ENCODE peak calls at places on chromosome 20, in four cellular contexts. P is GM20000, U is AG09309, Y is adrenal gland. V is an unnamed sample.

GRCh38 chr20:956330-956951 is 40.3 kb upstream of the ANGPT4 start:
- DNase-seq in P (peak), U (no peak), Y (peak), V (peak)

GRCh38 chr20:41655966-41656685 is 37.9 kb upstream of the CHD6 start:
- DNase-seq in P (no peak), U (no peak), Y (no peak), V (no peak)

GRCh38 chr20:48205786-48206185 is 420.5 kb upstream of the SULF2 start:
- DNase-seq in P (no peak), U (no peak), Y (no peak), V (no peak)

GRCh38 chr20:19047040-19047950 is 165.1 kb upstream of the SLC24A3 start:
- DNase-seq in P (no peak), U (no peak), Y (no peak), V (no peak)

GRCh38 chr20:8218861-8219260 is 86.8 kb downstream of the PLCB1 start:
- DNase-seq in P (no peak), U (no peak), Y (no peak), V (no peak)

GRCh38 chr20:1333462-1334369 is 4.8 kb upstream of the SDCBP2 start:
- DNase-seq in P (no peak), U (no peak), Y (no peak), V (no peak)

GRCh38 chr20:48584391-48585249 is 243.2 kb downstream of the PREX1 start:
- DNase-seq in P (no peak), U (no peak), Y (no peak), V (no peak)

GRCh38 chr20:41169791-41170351 is 32.5 kb downstream of the PLCG1 start:
- DNase-seq in P (no peak), U (peak), Y (no peak), V (no peak)

GRCh38 chr20:34637245-34638185 is 39.4 kb downstream of the PIGU start:
- DNase-seq in P (no peak), U (peak), Y (peak), V (no peak)

GRCh38 chr20:59483481-59483880 is 120.9 kb upstream of the PHACTR3 start:
- DNase-seq in P (no peak), U (no peak), Y (no peak), V (no peak)

GRCh38 chr20:5061209-5061608 is 58.5 kb downstream of the PCNA start:
- DNase-seq in P (no peak), U (no peak), Y (no peak), V (no peak)

GRCh38 chr20:5058873-5059272 is 57.6 kb upstream of the SLC23A2 start:
- DNase-seq in P (no peak), U (no peak), Y (no peak), V (no peak)

GRCh38 chr20:5056801-5057599 is 55.7 kb upstream of the SLC23A2 start:
- DNase-seq in P (peak), U (no peak), Y (peak), V (peak)
- TF ChIP-seq CTCF in P (peak), U (peak), Y (peak), V (peak)

GRCh38 chr20:3123542-3123941 is 36.1 kb downstream of the FASTKD5 start:
- DNase-seq in P (no peak), U (no peak), Y (no peak), V (no peak)

GRCh38 chr20:3119044-3119443 is 34.5 kb upstream of the AVP start:
- DNase-seq in P (no peak), U (no peak), Y (peak), V (no peak)

GRCh38 chr20:3116341-3116740 is 31.8 kb upstream of the AVP start:
- DNase-seq in P (no peak), U (no peak), Y (peak), V (no peak)

GRCh38 chr20:3121955-3122610 is 37.6 kb upstream of the AVP start:
- DNase-seq in P (no peak), U (no peak), Y (no peak), V (no peak)

DNA sequence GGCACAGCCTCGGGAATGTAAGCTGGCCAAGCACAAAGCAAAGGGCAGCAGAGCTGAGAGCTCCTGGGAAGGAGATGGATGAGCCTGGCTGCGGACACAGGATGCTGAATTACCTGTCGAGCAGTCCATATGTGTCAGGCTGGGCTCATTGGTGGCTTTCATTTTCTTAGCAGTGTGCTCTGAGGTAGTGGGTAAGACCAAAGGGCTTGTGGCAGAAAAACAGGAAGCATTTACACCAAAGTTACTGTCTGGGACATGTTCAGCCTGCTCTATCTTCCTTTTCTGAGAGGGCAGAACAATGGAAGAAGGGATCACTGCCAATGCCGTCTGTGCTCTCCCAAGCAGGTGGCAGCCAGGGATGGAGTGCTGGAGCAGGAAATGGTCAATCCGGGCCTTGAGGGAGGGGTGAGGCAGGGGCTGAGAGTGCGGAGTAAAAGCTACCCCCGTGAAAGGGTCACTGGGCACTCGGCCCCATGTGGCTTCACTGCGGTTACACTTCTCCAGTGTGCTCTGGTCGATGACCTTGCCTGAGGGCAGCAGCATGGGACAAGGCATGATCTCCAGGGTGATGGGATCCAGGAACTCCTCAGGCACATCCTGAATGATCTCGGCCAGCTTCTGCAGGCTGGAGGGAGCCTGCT is 36.9 kb upstream of the AVP start:
- DNase-seq in P (no peak), U (no peak), Y (no peak), V (no peak)
- TF ChIP-seq CTCF in P (no peak), U (no peak), Y (no peak), V (no peak)

GRCh38 chr20:11965602-11966001 is 47.9 kb downstream of the BTBD3 start:
- DNase-seq in P (no peak), U (no peak), Y (no peak), V (no peak)
- TF ChIP-seq CTCF in P (no peak), U (peak), Y (no peak), V (no peak)

GRCh38 chr20:63858393-63859165 is 2.7 kb upstream of the ABHD16B start:
- DNase-seq in P (no peak), U (no peak), Y (peak), V (peak)
- TF ChIP-seq CTCF in P (no peak), U (peak), Y (no peak), V (no peak)

GRCh38 chr20:38291582-38291918 is 12.4 kb upstream of the BPI start:
- DNase-seq in P (no peak), U (no peak), Y (no peak), V (no peak)
- TF ChIP-seq CTCF in P (no peak), U (no peak), Y (no peak), V (no peak)

GRCh38 chr20:4227085-4227821 is 211.9 kb upstream of the RNF24 start:
- DNase-seq in P (no peak), U (peak), Y (peak), V (no peak)
- TF ChIP-seq CTCF in P (peak), U (peak), Y (no peak), V (no peak)

V was measured in endothelial cell.